ENCODE peak calls at places on chromosomes 5 and 9, in eight cellular contexts. X is cardiac fibroblast; V is GM12891; W is stimulated activated CD4-positive, alpha-beta T cell treated with anti-CD3 and anti-CD28 coated beads, Interleukin-12 subunit alpha, Interleukin-12 subunit beta, amount 100 ng/mL, for 4 hours; A is left colon; C is activated CD4-positive, alpha-beta T cell treated with anti-CD3 and anti-CD28 coated beads for 48 hours; F is NCI-H82; Z is T-cell. R is an unnamed sample.

GRCh38 chr9:113787871-113788270 is 88.2 kb upstream of the ZNF618 start:
- DNase-seq in X (no peak), V (no peak), W (no peak), A (no peak), C (no peak), F (peak; percentile 60), Z (no peak), R (no peak)

GRCh38 chr9:75855509-75855908 is 35.0 kb upstream of the PCSK5 start:
- DNase-seq in X (peak; percentile 53), V (no peak), W (no peak), A (peak; percentile 40), C (no peak), F (peak; percentile 27), Z (no peak), R (peak; percentile 49)

GRCh38 chr5:36796171-36796570 is 80.4 kb upstream of the NIPBL start:
- DNase-seq in X (no peak), V (no peak), W (no peak), A (no peak), C (no peak), F (no peak), Z (no peak), R (no peak)

GRCh38 chr5:3262451-3262850 is 333.2 kb upstream of the IRX1 start:
- DNase-seq in X (no peak), V (no peak), W (no peak), A (no peak), C (no peak), F (no peak), Z (no peak), R (no peak)

GRCh38 chr9:16728128-16728505 is 142.4 kb downstream of the BNC2 start:
- DNase-seq in X (peak; percentile 33), V (no peak), W (no peak), A (no peak), C (no peak), F (no peak), Z (no peak), R (no peak)

GRCh38 chr5:112163435-112163834 is 255.6 kb downstream of the EPB41L4A start:
- DNase-seq in X (no peak), V (no peak), W (no peak), A (no peak), C (no peak), F (no peak), Z (no peak), R (no peak)

GRCh38 chr9:102840356-102840755 is 154.8 kb upstream of the CYLC2 start:
- DNase-seq in X (peak; percentile 18), V (no peak), W (no peak), A (no peak), C (no peak), F (no peak), Z (no peak), R (no peak)

GRCh38 chr5:73233053-73233460 is 60.1 kb downstream of the TMEM174 start:
- DNase-seq in X (no peak), V (no peak), W (no peak), A (no peak), C (no peak), F (no peak), Z (no peak), R (no peak)

GRCh38 chr9:126233913-126234525 is 92.6 kb upstream of the MVB12B start:
- DNase-seq in X (no peak), V (no peak), W (no peak), A (no peak), C (no peak), F (no peak), Z (no peak), R (no peak)

GRCh38 chr5:146940295-146940694 is 61.7 kb upstream of the PPP2R2B start:
- DNase-seq in X (no peak), V (no peak), W (no peak), A (no peak), C (no peak), F (no peak), Z (no peak), R (no peak)

GRCh38 chr9:77977210-77977611 is 54.4 kb downstream of the GNAQ start:
- DNase-seq in X (peak; percentile 95), V (no peak), W (peak; percentile 20), A (peak; percentile 66), C (peak; percentile 63), F (no peak), Z (peak; percentile 50), R (peak; percentile 63)

GRCh38 chr9:120923620-120924328 is 2.8 kb downstream of the TRAF1 start:
- DNase-seq in X (no peak), V (no peak), W (no peak), A (no peak), C (no peak), F (peak; percentile 48), Z (no peak), R (no peak)

GRCh38 chr5:109694451-109694891 is 4.7 kb downstream of the MAN2A1 start:
- DNase-seq in X (peak; percentile 45), V (no peak), W (no peak), A (no peak), C (no peak), F (no peak), Z (no peak), R (no peak)

GRCh38 chr5:176542596-176543427 is 5.6 kb upstream of the RNF44 start:
- DNase-seq in X (no peak), V (no peak), W (peak; percentile 33), A (peak; percentile 48), C (peak; percentile 39), F (peak; percentile 56), Z (no peak), R (peak; percentile 41)

GRCh38 chr9:134381671-134382505 is 55.6 kb downstream of the RXRA start:
- DNase-seq in X (no peak), V (no peak), W (no peak), A (peak; percentile 62), C (peak; percentile 51), F (peak; percentile 15), Z (peak; percentile 40), R (no peak)

GRCh38 chr9:7368410-7369292 is 430.9 kb downstream of the DMAC1 start:
- DNase-seq in X (peak; percentile 94), V (no peak), W (no peak), A (no peak), C (no peak), F (peak; percentile 36), Z (no peak), R (no peak)

GRCh38 chr5:114953559-114953958 is 216.1 kb downstream of the TRIM36 start:
- DNase-seq in X (no peak), V (no peak), W (no peak), A (no peak), C (no peak), F (no peak), Z (no peak), R (no peak)

GRCh38 chr9:2798423-2798822 is 45.5 kb downstream of the PUM3 start:
- DNase-seq in X (no peak), V (no peak), W (no peak), A (no peak), C (no peak), F (no peak), Z (no peak), R (no peak)

GRCh38 chr5:32802764-32803163 is 91.6 kb downstream of the NPR3 start:
- DNase-seq in X (no peak), V (no peak), W (no peak), A (no peak), C (no peak), F (peak; percentile 21), Z (no peak), R (no peak)

GRCh38 chr9:128917151-128917849 is 3.5 kb upstream of the PHYHD1 start:
- DNase-seq in X (peak; percentile 92), V (no peak), W (no peak), A (peak; percentile 57), C (no peak), F (no peak), Z (no peak), R (peak; percentile 81)

GRCh38 chr9:88259041-88259440 is 120.8 kb upstream of the SPATA31C2 start:
- DNase-seq in X (no peak), V (no peak), W (no peak), A (no peak), C (no peak), F (no peak), Z (no peak), R (no peak)

GRCh38 chr5:21774791-21775190 is 1078.4 kb downstream of the CDH12 start:
- DNase-seq in X (peak; percentile 49), V (no peak), W (no peak), A (no peak), C (no peak), F (no peak), Z (no peak), R (no peak)

GRCh38 chr5:172235827-172236749 is 42.1 kb downstream of the EFCAB9 start:
- DNase-seq in X (no peak), V (no peak), W (no peak), A (peak; percentile 73), C (no peak), F (no peak), Z (no peak), R (no peak)

GRCh38 chr9:107943901-107944300 is 454.3 kb upstream of the KLF4 start:
- DNase-seq in X (no peak), V (no peak), W (no peak), A (no peak), C (no peak), F (no peak), Z (no peak), R (no peak)

GRCh38 chr5:72854419-72854818 is 38.0 kb downstream of the TNPO1 start:
- DNase-seq in X (no peak), V (no peak), W (no peak), A (no peak), C (no peak), F (no peak), Z (no peak), R (no peak)

GRCh38 chr9:114250235-114250568 is 72.7 kb upstream of the ORM1 start:
- DNase-seq in X (peak; percentile 8), V (no peak), W (no peak), A (peak; percentile 52), C (no peak), F (peak; percentile 80), Z (no peak), R (peak; percentile 75)

R was measured in testis.